ENCODE peak calls at places on chromosomes 5 and 9, in six cellular contexts. One of them, this sample, is unnamed.
A peak's percentile ranks its signal among the peaks of the same experiment; 100 is the strongest.

GRCh38 chr9:94952553-94953373 is 226.3 kb downstream of the AOPEP start:
- DNase-seq in AG10803: no peak
- DNase-seq in astrocyte of the spinal cord: no peak
- DNase-seq in ovary: peak; percentile 66
- DNase-seq in endothelial cell: peak; percentile 14
- DNase-seq in adrenal gland: peak; percentile 85
- DNase-seq in this sample: no peak

GRCh38 chr9:119689879-119690278 is 320.6 kb upstream of the BRINP1 start:
- DNase-seq in ovary: no peak
- DNase-seq in endothelial cell: peak; percentile 53
- DNase-seq in AG10803: no peak
- DNase-seq in adrenal gland: no peak
- DNase-seq in astrocyte of the spinal cord: no peak
- DNase-seq in this sample: no peak

GRCh38 chr9:110058304-110058953 is 149.5 kb downstream of the C9orf152 start:
- DNase-seq in astrocyte of the spinal cord: peak; percentile 52
- DNase-seq in AG10803: peak; percentile 35
- DNase-seq in adrenal gland: peak; percentile 81
- DNase-seq in endothelial cell: peak; percentile 61
- DNase-seq in ovary: no peak
- DNase-seq in this sample: peak; percentile 36

GRCh38 chr5:168104811-168105481 is 186.5 kb upstream of the WWC1 start:
- DNase-seq in endothelial cell: peak; percentile 11
- DNase-seq in adrenal gland: no peak
- DNase-seq in AG10803: no peak
- DNase-seq in ovary: no peak
- DNase-seq in astrocyte of the spinal cord: peak; percentile 27
- DNase-seq in this sample: no peak

GRCh38 chr9:8365029-8365428 is 565.5 kb upstream of the DMAC1 start:
- DNase-seq in ovary: no peak
- DNase-seq in astrocyte of the spinal cord: peak; percentile 91
- DNase-seq in adrenal gland: no peak
- DNase-seq in AG10803: peak; percentile 4
- DNase-seq in endothelial cell: no peak
- DNase-seq in this sample: no peak

GRCh38 chr9:19028835-19029451 is 4.1 kb downstream of the SAXO1 start:
- DNase-seq in ovary: peak; percentile 53
- DNase-seq in AG10803: peak; percentile 70
- DNase-seq in adrenal gland: peak; percentile 64
- DNase-seq in astrocyte of the spinal cord: peak; percentile 75
- DNase-seq in endothelial cell: peak; percentile 51
- DNase-seq in this sample: peak; percentile 64

GRCh38 chr9:69820955-69821788 is 555 bp downstream of the CFAP95 start:
- DNase-seq in endothelial cell: no peak
- DNase-seq in adrenal gland: no peak
- DNase-seq in ovary: no peak
- DNase-seq in astrocyte of the spinal cord: no peak
- DNase-seq in AG10803: no peak
- DNase-seq in this sample: no peak

GRCh38 chr5:141876628-141877477 is 1.4 kb downstream of the PCDH1 start:
- DNase-seq in adrenal gland: peak; percentile 61
- DNase-seq in endothelial cell: no peak
- DNase-seq in AG10803: no peak
- DNase-seq in astrocyte of the spinal cord: no peak
- DNase-seq in ovary: no peak
- DNase-seq in this sample: no peak

DNA sequence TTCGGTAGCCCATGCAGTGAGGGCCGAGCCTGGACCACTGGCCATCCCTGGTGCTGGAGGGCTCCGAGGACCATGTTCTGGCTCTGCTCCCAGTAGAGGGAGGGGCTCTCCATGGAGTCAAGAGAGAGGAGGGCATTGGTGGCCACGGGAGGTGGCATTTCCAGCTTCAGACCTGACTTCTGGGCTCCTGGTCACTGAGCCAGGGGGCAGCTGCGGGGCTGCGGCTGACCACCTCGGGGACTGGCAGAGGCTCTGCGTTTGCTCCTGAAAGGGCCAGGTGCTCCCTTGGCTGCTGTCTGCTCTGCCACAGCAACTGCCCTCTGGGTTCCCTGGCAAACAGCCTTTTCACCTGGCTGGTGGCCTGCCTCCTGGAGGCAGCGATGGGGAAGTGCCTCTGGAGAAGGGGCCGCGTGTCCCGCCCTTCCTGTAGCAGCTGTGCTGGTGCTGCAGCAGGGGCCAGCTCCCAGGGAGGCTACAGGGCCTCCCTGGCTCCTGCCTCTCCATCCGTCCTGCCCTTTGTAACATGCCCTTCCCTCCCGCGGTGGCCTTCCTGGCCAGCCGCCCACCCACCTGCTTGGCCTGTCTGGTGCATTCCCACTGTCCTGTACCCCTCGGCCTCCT is 144.6 kb downstream of the CACNA1B start:
- DNase-seq in adrenal gland: peak; percentile 78
- DNase-seq in endothelial cell: peak; percentile 66
- DNase-seq in astrocyte of the spinal cord: no peak
- DNase-seq in AG10803: no peak
- DNase-seq in ovary: no peak
- DNase-seq in this sample: no peak
- TF ChIP-seq CTCF in adrenal gland: peak; percentile 31
- TF ChIP-seq CTCF in endothelial cell: peak; percentile 68
- TF ChIP-seq CTCF in astrocyte of the spinal cord: peak; percentile 21
- TF ChIP-seq CTCF in AG10803: no peak
- TF ChIP-seq CTCF in ovary: no peak
- TF ChIP-seq CTCF in this sample: no peak

GRCh38 chr5:151298063-151298462 is 5.5 kb downstream of the SLC36A3 start:
- DNase-seq in adrenal gland: peak; percentile 71
- DNase-seq in astrocyte of the spinal cord: no peak
- DNase-seq in ovary: no peak
- DNase-seq in endothelial cell: peak; percentile 32
- DNase-seq in AG10803: peak; percentile 33
- DNase-seq in this sample: no peak
- TF ChIP-seq CTCF in adrenal gland: no peak
- TF ChIP-seq CTCF in astrocyte of the spinal cord: no peak
- TF ChIP-seq CTCF in ovary: no peak
- TF ChIP-seq CTCF in endothelial cell: peak; percentile 23
- TF ChIP-seq CTCF in AG10803: peak; percentile 50
- TF ChIP-seq CTCF in this sample: no peak

GRCh38 chr9:31807574-31808256 is 576.7 kb upstream of the ACO1 start:
- DNase-seq in astrocyte of the spinal cord: no peak
- DNase-seq in adrenal gland: no peak
- DNase-seq in ovary: no peak
- DNase-seq in endothelial cell: no peak
- DNase-seq in AG10803: no peak
- DNase-seq in this sample: no peak
- TF ChIP-seq CTCF in astrocyte of the spinal cord: no peak
- TF ChIP-seq CTCF in adrenal gland: no peak
- TF ChIP-seq CTCF in ovary: no peak
- TF ChIP-seq CTCF in endothelial cell: no peak
- TF ChIP-seq CTCF in AG10803: no peak
- TF ChIP-seq CTCF in this sample: no peak

GRCh38 chr9:97853844-97854695 is 1.0 kb downstream of the FOXE1 start:
- DNase-seq in adrenal gland: no peak
- DNase-seq in AG10803: peak; percentile 18
- DNase-seq in astrocyte of the spinal cord: no peak
- DNase-seq in endothelial cell: peak; percentile 60
- DNase-seq in ovary: no peak
- DNase-seq in this sample: peak; percentile 54
- TF ChIP-seq CTCF in adrenal gland: no peak
- TF ChIP-seq CTCF in AG10803: no peak
- TF ChIP-seq CTCF in astrocyte of the spinal cord: no peak
- TF ChIP-seq CTCF in endothelial cell: peak; percentile 46
- TF ChIP-seq CTCF in ovary: no peak
- TF ChIP-seq CTCF in this sample: peak; percentile 78

DNA sequence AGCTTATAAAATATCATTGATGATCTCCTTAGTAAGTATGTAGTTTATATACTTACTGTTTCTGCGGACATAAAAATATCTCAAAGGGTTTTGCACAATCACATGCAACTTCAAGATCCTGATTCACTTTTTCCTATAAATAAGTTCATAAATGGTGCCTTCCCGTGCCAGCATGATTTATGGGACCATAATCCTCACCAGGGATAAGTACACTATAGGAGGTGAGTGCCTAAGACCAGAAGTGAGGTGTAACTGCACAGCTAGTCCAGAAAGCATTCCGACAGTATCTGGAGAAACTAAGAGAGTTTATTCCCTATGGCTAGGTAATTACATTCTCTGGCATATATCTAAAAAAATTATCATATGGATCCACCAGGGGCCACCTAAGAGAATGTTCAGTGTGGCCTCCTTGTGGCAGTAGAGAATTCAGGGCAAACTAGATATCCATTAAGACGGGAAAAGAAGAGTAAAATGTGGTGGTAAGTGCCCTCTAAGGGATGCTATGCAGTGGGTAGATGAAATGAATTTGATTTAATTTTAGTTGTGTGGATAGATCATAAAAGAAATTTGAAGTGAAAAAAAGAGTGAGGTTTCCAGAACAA is 402.5 kb upstream of the SLC24A2 start:
- DNase-seq in astrocyte of the spinal cord: no peak
- DNase-seq in ovary: no peak
- DNase-seq in adrenal gland: no peak
- DNase-seq in AG10803: no peak
- DNase-seq in endothelial cell: no peak
- DNase-seq in this sample: peak; percentile 5
- TF ChIP-seq CTCF in astrocyte of the spinal cord: no peak
- TF ChIP-seq CTCF in ovary: no peak
- TF ChIP-seq CTCF in adrenal gland: no peak
- TF ChIP-seq CTCF in AG10803: no peak
- TF ChIP-seq CTCF in endothelial cell: no peak
- TF ChIP-seq CTCF in this sample: peak; percentile 51

DNA sequence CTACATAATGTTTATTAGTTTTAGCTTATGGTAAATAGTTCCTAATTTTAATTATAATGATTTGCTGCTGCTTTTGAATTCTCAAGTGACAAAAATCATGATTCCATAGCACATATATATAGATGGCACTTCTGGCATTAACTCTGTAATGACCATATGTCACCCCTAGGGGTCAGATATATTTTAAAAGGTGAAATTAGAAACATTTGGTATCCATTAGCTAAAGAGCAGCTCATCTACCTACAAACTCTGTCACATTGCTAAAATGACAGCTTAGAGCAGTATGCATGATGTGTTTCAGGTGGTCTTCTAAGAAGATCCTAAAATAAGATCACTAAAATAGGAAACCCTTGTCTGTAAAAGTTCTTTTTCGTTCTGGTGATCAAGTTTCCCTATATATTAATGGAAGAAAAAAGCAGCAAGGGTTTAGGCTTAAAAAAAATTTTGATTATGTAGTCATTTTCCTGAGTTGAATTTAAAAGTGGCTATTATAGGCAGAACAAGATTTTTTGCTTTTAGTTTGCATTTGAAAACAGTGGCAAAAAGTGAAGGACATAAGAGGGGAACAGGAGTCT is 157.7 kb upstream of the POU5F2 start:
- DNase-seq in AG10803: no peak
- DNase-seq in ovary: no peak
- DNase-seq in astrocyte of the spinal cord: no peak
- DNase-seq in adrenal gland: no peak
- DNase-seq in endothelial cell: no peak
- DNase-seq in this sample: no peak
- TF ChIP-seq CTCF in AG10803: peak; percentile 52
- TF ChIP-seq CTCF in ovary: no peak
- TF ChIP-seq CTCF in astrocyte of the spinal cord: peak; percentile 30
- TF ChIP-seq CTCF in adrenal gland: peak; percentile 14
- TF ChIP-seq CTCF in endothelial cell: peak; percentile 87
- TF ChIP-seq CTCF in this sample: peak; percentile 80

This sample was measured in HFFc6.